ENCODE peak calls at places on chromosomes 3 and 15, in nine cellular contexts. Y is body of pancreas, J is GM12878, M is caudate nucleus, E is prostate gland, Q is neuronal stem cell, L is hepatocyte, O is GM23338, S is Peyer's patch. D is an unnamed sample.

GRCh38 chr3:55330355-55330754 is 156.8 kb downstream of the WNT5A start:
- DNase-seq in Y (no peak), J (no peak), M (no peak), E (no peak), Q (no peak), L (peak), O (no peak), S (no peak), D (peak)

GRCh38 chr15:98805434-98806274 is 157.3 kb downstream of the IGF1R start:
- DNase-seq in Y (no peak), J (no peak), M (no peak), E (no peak), Q (no peak), L (peak), O (peak), S (no peak), D (no peak)

GRCh38 chr15:27183182-27183581 is 212.2 kb downstream of the GABRG3 start:
- DNase-seq in Y (no peak), J (no peak), M (no peak), E (no peak), Q (no peak), L (no peak), O (no peak), S (no peak), D (no peak)

GRCh38 chr3:115363071-115363470 is 216.0 kb upstream of the ZBTB20 start:
- DNase-seq in Y (no peak), J (no peak), M (no peak), E (no peak), Q (no peak), L (no peak), O (no peak), S (no peak), D (no peak)

GRCh38 chr3:149657458-149657795 is 398 bp downstream of the WWTR1 start:
- DNase-seq in Y (peak), J (no peak), M (no peak), E (peak), Q (no peak), L (peak), O (peak), S (peak), D (peak)

GRCh38 chr3:176663819-176664218 is 533.5 kb downstream of the TBL1XR1 start:
- DNase-seq in Y (peak), J (no peak), M (peak), E (peak), Q (peak), L (peak), O (peak), S (no peak), D (no peak)

GRCh38 chr15:37773111-37773860 is 161.2 kb upstream of the TMCO5A start:
- DNase-seq in Y (no peak), J (no peak), M (peak), E (no peak), Q (no peak), L (no peak), O (no peak), S (no peak), D (no peak)

GRCh38 chr3:46221936-46222335 is 13.8 kb upstream of the CCR1 start:
- DNase-seq in Y (no peak), J (no peak), M (no peak), E (no peak), Q (no peak), L (no peak), O (no peak), S (no peak), D (no peak)

GRCh38 chr3:139112230-139112558 is 67.5 kb upstream of the PRR23C start:
- DNase-seq in Y (no peak), J (no peak), M (no peak), E (no peak), Q (no peak), L (no peak), O (no peak), S (no peak), D (no peak)

GRCh38 chr3:42498791-42499477 is 3.5 kb upstream of the VIPR1 start:
- DNase-seq in Y (peak), J (no peak), M (peak), E (no peak), Q (no peak), L (no peak), O (no peak), S (peak), D (peak)

GRCh38 chr3:87437765-87438164 is 161.4 kb upstream of the POU1F1 start:
- DNase-seq in Y (no peak), J (no peak), M (no peak), E (no peak), Q (no peak), L (no peak), O (no peak), S (no peak), D (no peak)

GRCh38 chr15:52652286-52652685 is 26.9 kb downstream of the ATOSA start:
- DNase-seq in Y (no peak), J (no peak), M (no peak), E (no peak), Q (no peak), L (no peak), O (no peak), S (no peak), D (no peak)

GRCh38 chr15:94203321-94203720 is 28.0 kb upstream of the MCTP2 start:
- DNase-seq in Y (no peak), J (no peak), M (no peak), E (no peak), Q (no peak), L (no peak), O (peak), S (no peak), D (no peak)

GRCh38 chr15:48413304-48413703 is 82.1 kb downstream of the DUT start:
- DNase-seq in Y (no peak), J (no peak), M (no peak), E (no peak), Q (no peak), L (no peak), O (no peak), S (no peak), D (no peak)

GRCh38 chr15:97443101-97443500 is 517.4 kb upstream of the ARRDC4 start:
- DNase-seq in Y (no peak), J (no peak), M (no peak), E (no peak), Q (no peak), L (no peak), O (no peak), S (no peak), D (no peak)

GRCh38 chr3:73622135-73622534 is 2.6 kb downstream of the PDZRN3 start:
- DNase-seq in Y (peak), J (no peak), M (no peak), E (peak), Q (no peak), L (peak), O (peak), S (peak), D (no peak)

GRCh38 chr3:72728958-72729467 is 119.2 kb downstream of the SHQ1 start:
- DNase-seq in Y (peak), J (no peak), M (no peak), E (no peak), Q (no peak), L (no peak), O (peak), S (no peak), D (no peak)

GRCh38 chr15:57780461-57780860 is 73.9 kb downstream of the POLR2M start:
- DNase-seq in Y (no peak), J (no peak), M (no peak), E (no peak), Q (no peak), L (no peak), O (no peak), S (no peak), D (no peak)

GRCh38 chr3:176631175-176631574 is 566.1 kb downstream of the TBL1XR1 start:
- DNase-seq in Y (no peak), J (no peak), M (no peak), E (no peak), Q (no peak), L (no peak), O (no peak), S (no peak), D (no peak)

DNA sequence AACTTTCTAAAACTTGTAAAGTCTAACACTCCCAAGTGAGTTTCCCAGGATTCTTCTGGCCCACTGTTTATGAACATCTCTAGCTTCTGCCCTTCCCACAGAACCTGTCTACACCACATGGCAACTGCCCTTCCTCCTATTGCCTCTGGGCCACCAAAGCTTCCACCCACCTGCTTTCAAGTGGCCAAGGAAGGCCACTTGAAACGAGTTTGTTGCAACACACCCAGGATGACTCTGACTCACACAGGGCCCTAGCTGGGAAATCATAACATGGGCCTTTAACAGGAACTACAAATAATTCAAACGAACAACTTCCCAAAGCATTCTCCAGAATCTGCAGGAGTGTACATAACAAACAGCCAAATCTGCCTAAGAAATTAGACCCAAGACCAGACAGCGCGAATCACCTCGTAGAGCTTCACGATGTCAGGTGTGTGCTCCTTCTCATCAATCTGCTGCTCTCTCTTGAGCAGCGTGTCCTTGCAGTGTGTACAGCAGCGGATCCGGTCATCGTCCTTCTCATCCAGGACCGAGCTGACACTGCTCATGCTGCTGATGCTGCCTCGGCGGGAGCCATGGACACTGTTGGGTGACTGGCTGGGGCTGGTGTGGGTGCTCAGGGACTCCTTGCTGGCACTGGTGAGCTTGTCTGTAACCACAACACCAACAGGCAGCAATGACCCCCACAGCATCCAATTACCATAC is 16.8 kb downstream of the RBSN start:
- DNase-seq in Y (no peak), J (no peak), M (no peak), E (no peak), Q (no peak), L (no peak), O (no peak), S (no peak), D (peak)
- H3K27ac ChIP-seq in Y (no peak), J (no peak), M (no peak), E (no peak), Q (no peak), L (no peak), O (no peak), S (no peak), D (peak)

DNA sequence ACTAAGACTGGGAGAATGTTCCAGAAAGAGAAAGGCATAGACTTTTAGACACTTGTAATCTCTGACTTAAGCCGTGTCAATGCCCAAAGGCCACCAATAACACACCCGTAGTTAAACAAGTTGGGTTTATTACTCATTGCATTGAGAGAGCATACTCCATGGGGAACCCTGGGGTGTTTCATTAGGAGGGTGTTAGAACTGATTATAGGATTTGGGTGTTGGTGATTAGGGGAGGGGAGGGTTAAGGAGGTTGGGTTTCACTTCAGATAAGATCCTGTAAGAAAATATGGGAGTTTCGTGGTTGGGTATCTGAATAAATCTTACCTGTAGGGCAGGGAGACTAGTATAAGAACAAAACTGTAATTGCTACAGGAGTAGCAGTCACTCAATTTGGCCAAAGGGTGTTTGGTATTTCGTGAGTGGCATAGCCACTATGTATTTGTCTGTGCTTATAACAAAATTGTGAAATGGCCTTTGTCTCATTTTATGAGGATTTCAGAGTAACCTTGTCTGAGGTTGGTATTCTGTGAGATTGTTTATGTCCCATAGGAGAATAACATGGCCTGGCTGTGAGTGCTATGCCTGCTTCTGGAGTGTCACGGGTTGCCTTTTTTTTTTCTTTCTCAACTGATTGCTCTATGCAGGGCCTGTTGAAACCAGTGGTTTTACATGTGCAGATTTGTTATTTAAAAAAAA is 2.9 kb downstream of the HACD3 start:
- DNase-seq in Y (no peak), J (no peak), M (no peak), E (no peak), Q (no peak), L (peak), O (no peak), S (no peak), D (no peak)
- H3K27ac ChIP-seq in Y (no peak), J (no peak), M (no peak), E (peak), Q (no peak), L (peak), O (no peak), S (no peak), D (no peak)

GRCh38 chr3:179702271-179702947 is 49.6 kb downstream of the USP13 start:
- DNase-seq in Y (no peak), J (no peak), M (no peak), E (no peak), Q (no peak), L (no peak), O (no peak), S (no peak), D (no peak)

GRCh38 chr3:179700716-179701115 is 47.9 kb downstream of the USP13 start:
- DNase-seq in Y (no peak), J (no peak), M (no peak), E (no peak), Q (no peak), L (no peak), O (no peak), S (no peak), D (no peak)

GRCh38 chr3:179703816-179704215 is 51.0 kb downstream of the USP13 start:
- DNase-seq in Y (no peak), J (no peak), M (no peak), E (no peak), Q (no peak), L (no peak), O (no peak), S (no peak), D (no peak)

GRCh38 chr3:179697933-179698332 is 45.1 kb downstream of the USP13 start:
- DNase-seq in Y (no peak), J (no peak), M (no peak), E (no peak), Q (no peak), L (no peak), O (no peak), S (no peak), D (no peak)

GRCh38 chr3:179701176-179701827 is 48.5 kb downstream of the USP13 start:
- DNase-seq in Y (no peak), J (no peak), M (no peak), E (no peak), Q (peak), L (no peak), O (peak), S (no peak), D (no peak)
- H3K27ac ChIP-seq in Y (no peak), J (no peak), M (no peak), E (no peak), Q (peak), L (no peak), O (peak), S (no peak), D (no peak)

DNA sequence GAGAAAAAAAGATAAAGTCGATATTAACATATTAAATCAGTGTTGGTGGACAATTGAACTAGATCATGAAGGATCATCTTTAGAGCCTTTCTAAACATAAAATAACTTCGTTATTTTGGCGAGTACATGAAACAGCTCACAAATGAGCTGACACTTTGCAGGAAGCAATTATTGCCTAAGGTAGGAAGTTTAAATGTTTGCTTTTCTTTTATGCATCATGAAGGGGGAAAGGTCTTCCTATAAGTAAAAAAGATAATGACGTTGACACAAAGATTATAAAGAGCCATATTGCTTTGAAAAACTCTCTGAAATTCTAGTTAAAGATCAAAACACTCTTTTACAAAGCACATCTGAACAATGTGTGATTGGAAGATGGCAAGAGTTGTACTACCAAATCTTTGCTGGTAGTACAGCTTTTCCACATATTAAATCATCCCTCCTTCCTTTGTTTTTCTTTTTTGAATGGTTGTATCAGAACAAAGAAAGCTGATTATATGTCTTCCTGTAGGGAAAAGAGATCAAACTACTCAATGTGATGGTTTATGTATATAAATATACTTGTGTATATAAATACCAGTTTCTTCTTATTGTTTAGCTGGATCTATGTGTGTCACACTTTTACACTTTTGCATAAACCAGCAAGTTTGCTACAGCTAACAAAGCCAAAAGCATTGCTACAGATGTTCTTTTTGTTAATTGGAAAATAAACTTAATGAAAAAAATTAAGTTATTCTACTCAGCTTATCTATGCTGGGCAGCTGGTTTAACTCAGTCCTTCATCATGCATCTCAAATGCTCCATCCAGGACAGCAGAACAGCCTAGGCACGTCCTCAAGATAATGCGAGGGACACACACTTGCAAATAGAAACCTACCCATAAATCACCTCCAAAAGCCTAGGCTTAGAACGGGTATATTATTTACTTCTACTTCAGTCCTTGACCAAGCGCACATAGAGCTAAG is 850.8 kb upstream of the ROBO1 start:
- DNase-seq in Y (no peak), J (no peak), M (no peak), E (no peak), Q (no peak), L (no peak), O (no peak), S (no peak), D (no peak)
- H3K27ac ChIP-seq in Y (no peak), J (no peak), M (no peak), E (no peak), Q (no peak), L (no peak), O (no peak), S (no peak), D (no peak)

DNA sequence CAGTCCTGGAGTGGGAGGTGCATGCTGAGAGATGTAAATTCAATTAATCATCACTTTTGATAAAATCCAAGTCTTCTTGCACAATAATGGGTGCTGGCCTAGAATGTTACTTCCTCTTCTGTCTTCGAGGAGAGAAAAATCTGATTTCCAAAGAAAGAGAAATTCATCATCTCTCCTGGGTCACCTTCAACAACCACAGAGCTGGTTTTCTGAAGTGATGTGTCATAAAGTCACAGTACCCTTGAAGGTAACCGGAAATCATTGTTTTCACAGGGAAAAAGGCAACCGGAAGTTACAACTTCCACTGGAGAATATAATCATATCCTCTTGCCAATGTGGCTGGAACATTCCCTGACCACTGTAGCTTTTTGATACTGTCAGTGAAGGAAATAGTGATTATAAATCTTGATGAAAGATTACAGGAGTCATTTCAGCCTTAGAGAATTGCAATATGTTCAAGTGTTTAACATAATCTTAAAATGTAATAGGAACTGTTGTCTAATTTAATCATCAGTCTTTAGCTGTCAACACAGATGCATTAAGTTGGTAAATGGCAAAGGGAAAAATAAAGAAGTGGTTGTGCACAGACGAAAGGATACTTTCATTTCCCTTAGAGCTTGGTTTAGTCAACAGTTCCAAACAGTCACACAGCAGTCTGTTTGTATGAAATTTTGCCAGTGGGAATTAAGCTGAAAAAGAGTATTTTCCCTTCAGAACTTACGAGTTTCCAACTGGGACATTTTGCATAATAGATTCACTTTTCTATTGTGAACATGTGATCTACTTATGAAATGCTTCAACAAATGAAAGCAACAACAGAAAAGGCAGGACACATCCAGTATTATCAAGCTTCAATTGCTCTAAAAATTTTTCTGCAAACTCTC is 106.5 kb upstream of the SLC4A7 start:
- DNase-seq in Y (peak), J (no peak), M (no peak), E (no peak), Q (no peak), L (no peak), O (no peak), S (no peak), D (no peak)
- H3K27ac ChIP-seq in Y (no peak), J (no peak), M (peak), E (peak), Q (no peak), L (peak), O (no peak), S (peak), D (peak)

GRCh38 chr3:126081618-126082333 is 2.1 kb downstream of the SLC41A3 start:
- DNase-seq in Y (peak), J (no peak), M (no peak), E (no peak), Q (no peak), L (no peak), O (peak), S (peak), D (peak)
- H3K27ac ChIP-seq in Y (no peak), J (no peak), M (no peak), E (no peak), Q (no peak), L (no peak), O (no peak), S (no peak), D (no peak)